ENCODE peak calls at places on chromosomes 13 and 19, in four cellular contexts. One of them, this sample, is unnamed.

GRCh38 chr13:44410328-44410859 is 36.8 kb downstream of the SERP2 start:
- DNase-seq in fibroblast of the aortic adventitia: no peak
- DNase-seq in WERI-Rb-1: no peak
- DNase-seq in choroid plexus epithelial cell: no peak
- DNase-seq in this sample: no peak

GRCh38 chr19:50896591-50897190 is 14.5 kb downstream of the KLK4 start:
- DNase-seq in fibroblast of the aortic adventitia: peak
- DNase-seq in WERI-Rb-1: peak
- DNase-seq in choroid plexus epithelial cell: peak
- DNase-seq in this sample: peak

GRCh38 chr13:98214008-98214643 is 37.1 kb upstream of the RNF113B start:
- DNase-seq in fibroblast of the aortic adventitia: peak
- DNase-seq in WERI-Rb-1: peak
- DNase-seq in choroid plexus epithelial cell: peak
- DNase-seq in this sample: peak

GRCh38 chr19:920051-920857 is 3.1 kb downstream of the KISS1R start:
- DNase-seq in fibroblast of the aortic adventitia: peak
- DNase-seq in WERI-Rb-1: peak
- DNase-seq in choroid plexus epithelial cell: no peak
- DNase-seq in this sample: no peak

GRCh38 chr19:30785728-30786127 is 413.5 kb downstream of the ZNF536 start:
- DNase-seq in fibroblast of the aortic adventitia: peak
- DNase-seq in WERI-Rb-1: peak
- DNase-seq in choroid plexus epithelial cell: peak
- DNase-seq in this sample: no peak

GRCh38 chr13:54357284-54357933 is 1328.8 kb downstream of the OLFM4 start:
- DNase-seq in fibroblast of the aortic adventitia: no peak
- DNase-seq in WERI-Rb-1: peak
- DNase-seq in choroid plexus epithelial cell: no peak
- DNase-seq in this sample: no peak

GRCh38 chr19:2983351-2984195 is 6.2 kb downstream of the TLE6 start:
- DNase-seq in fibroblast of the aortic adventitia: peak
- DNase-seq in WERI-Rb-1: peak
- DNase-seq in choroid plexus epithelial cell: peak
- DNase-seq in this sample: peak

GRCh38 chr13:107407074-107407473 is 808.3 kb downstream of the LIG4 start:
- DNase-seq in fibroblast of the aortic adventitia: no peak
- DNase-seq in WERI-Rb-1: no peak
- DNase-seq in choroid plexus epithelial cell: no peak
- DNase-seq in this sample: no peak

GRCh38 chr13:75993246-75993645 is 357.1 kb downstream of the LMO7 start:
- DNase-seq in fibroblast of the aortic adventitia: no peak
- DNase-seq in WERI-Rb-1: no peak
- DNase-seq in choroid plexus epithelial cell: no peak
- DNase-seq in this sample: no peak

GRCh38 chr13:43195551-43195950 is 172.2 kb downstream of the DNAJC15 start:
- DNase-seq in fibroblast of the aortic adventitia: no peak
- DNase-seq in WERI-Rb-1: no peak
- DNase-seq in choroid plexus epithelial cell: peak
- DNase-seq in this sample: peak

GRCh38 chr19:1663854-1664253 is 11.4 kb upstream of the TCF3 start:
- DNase-seq in fibroblast of the aortic adventitia: no peak
- DNase-seq in WERI-Rb-1: peak
- DNase-seq in choroid plexus epithelial cell: no peak
- DNase-seq in this sample: no peak

GRCh38 chr19:17721821-17722220 is 2.5 kb downstream of the MAP1S start:
- DNase-seq in fibroblast of the aortic adventitia: no peak
- DNase-seq in WERI-Rb-1: no peak
- DNase-seq in choroid plexus epithelial cell: peak
- DNase-seq in this sample: peak

GRCh38 chr13:73693215-73693614 is 441.0 kb downstream of the KLF12 start:
- DNase-seq in fibroblast of the aortic adventitia: peak
- DNase-seq in WERI-Rb-1: no peak
- DNase-seq in choroid plexus epithelial cell: peak
- DNase-seq in this sample: no peak

GRCh38 chr19:3459322-3459881 is 20.9 kb downstream of the SMIM24 start:
- DNase-seq in fibroblast of the aortic adventitia: peak
- DNase-seq in WERI-Rb-1: no peak
- DNase-seq in choroid plexus epithelial cell: peak
- DNase-seq in this sample: no peak

GRCh38 chr19:55649579-55650557 is 1.9 kb downstream of the CCDC106 start:
- DNase-seq in fibroblast of the aortic adventitia: no peak
- DNase-seq in WERI-Rb-1: no peak
- DNase-seq in choroid plexus epithelial cell: no peak
- DNase-seq in this sample: no peak

GRCh38 chr13:110307697-110308376 is 753 bp downstream of the COL4A2 start:
- DNase-seq in fibroblast of the aortic adventitia: peak
- DNase-seq in WERI-Rb-1: peak
- DNase-seq in choroid plexus epithelial cell: peak
- DNase-seq in this sample: no peak

GRCh38 chr19:16372065-16372915 is 47.7 kb downstream of the KLF2 start:
- DNase-seq in fibroblast of the aortic adventitia: no peak
- DNase-seq in WERI-Rb-1: no peak
- DNase-seq in choroid plexus epithelial cell: no peak
- DNase-seq in this sample: no peak

GRCh38 chr13:78610381-78610883 is 7.1 kb upstream of the POU4F1 start:
- DNase-seq in fibroblast of the aortic adventitia: peak
- DNase-seq in WERI-Rb-1: no peak
- DNase-seq in choroid plexus epithelial cell: peak
- DNase-seq in this sample: peak

GRCh38 chr13:112931028-112931934 is 37.7 kb upstream of the MCF2L start:
- DNase-seq in fibroblast of the aortic adventitia: peak
- DNase-seq in WERI-Rb-1: peak
- DNase-seq in choroid plexus epithelial cell: peak
- DNase-seq in this sample: peak

GRCh38 chr13:29535663-29536655 is 59.5 kb downstream of the SLC7A1 start:
- DNase-seq in fibroblast of the aortic adventitia: no peak
- DNase-seq in WERI-Rb-1: no peak
- DNase-seq in choroid plexus epithelial cell: no peak
- DNase-seq in this sample: no peak

GRCh38 chr19:4575978-4576933 is 16.8 kb upstream of the SEMA6B start:
- DNase-seq in fibroblast of the aortic adventitia: peak
- DNase-seq in WERI-Rb-1: peak
- DNase-seq in choroid plexus epithelial cell: peak
- DNase-seq in this sample: peak

GRCh38 chr13:99086149-99086868 is 108.4 kb upstream of the DOCK9 start:
- DNase-seq in fibroblast of the aortic adventitia: peak
- DNase-seq in WERI-Rb-1: peak
- DNase-seq in choroid plexus epithelial cell: peak
- DNase-seq in this sample: peak

GRCh38 chr13:111472559-111473460 is 152.4 kb downstream of the TEX29 start:
- DNase-seq in fibroblast of the aortic adventitia: no peak
- DNase-seq in WERI-Rb-1: no peak
- DNase-seq in choroid plexus epithelial cell: no peak
- DNase-seq in this sample: no peak

GRCh38 chr13:45391926-45392325 is 26.2 kb downstream of the SLC25A30 start:
- DNase-seq in fibroblast of the aortic adventitia: no peak
- DNase-seq in WERI-Rb-1: no peak
- DNase-seq in choroid plexus epithelial cell: no peak
- DNase-seq in this sample: no peak

GRCh38 chr19:32220951-32221350 is 124.5 kb upstream of the ZNF507 start:
- DNase-seq in fibroblast of the aortic adventitia: no peak
- DNase-seq in WERI-Rb-1: no peak
- DNase-seq in choroid plexus epithelial cell: no peak
- DNase-seq in this sample: no peak

GRCh38 chr19:14440049-14440448 is 6.9 kb downstream of the PKN1 start:
- DNase-seq in fibroblast of the aortic adventitia: no peak
- DNase-seq in WERI-Rb-1: no peak
- DNase-seq in choroid plexus epithelial cell: peak
- DNase-seq in this sample: no peak

GRCh38 chr13:36981156-36981743 is 17.9 kb downstream of the ALG5 start:
- DNase-seq in fibroblast of the aortic adventitia: peak
- DNase-seq in WERI-Rb-1: no peak
- DNase-seq in choroid plexus epithelial cell: peak
- DNase-seq in this sample: peak

GRCh38 chr19:31066385-31066784 is 282.9 kb downstream of the TSHZ3 start:
- DNase-seq in fibroblast of the aortic adventitia: no peak
- DNase-seq in WERI-Rb-1: no peak
- DNase-seq in choroid plexus epithelial cell: peak
- DNase-seq in this sample: peak

GRCh38 chr19:17526922-17527321 is 15.5 kb downstream of the PGLS start:
- DNase-seq in fibroblast of the aortic adventitia: no peak
- DNase-seq in WERI-Rb-1: no peak
- DNase-seq in choroid plexus epithelial cell: no peak
- DNase-seq in this sample: no peak

GRCh38 chr13:83057119-83057518 is 825.2 kb downstream of the SLITRK1 start:
- DNase-seq in fibroblast of the aortic adventitia: peak
- DNase-seq in WERI-Rb-1: no peak
- DNase-seq in choroid plexus epithelial cell: peak
- DNase-seq in this sample: no peak

GRCh38 chr13:77732287-77732686 is 34.8 kb downstream of the SLAIN1 start:
- DNase-seq in fibroblast of the aortic adventitia: no peak
- DNase-seq in WERI-Rb-1: no peak
- DNase-seq in choroid plexus epithelial cell: no peak
- DNase-seq in this sample: no peak

GRCh38 chr19:12646551-12646950 is 20.0 kb downstream of the MAN2B1 start:
- DNase-seq in fibroblast of the aortic adventitia: no peak
- DNase-seq in WERI-Rb-1: no peak
- DNase-seq in choroid plexus epithelial cell: no peak
- DNase-seq in this sample: no peak

GRCh38 chr13:43285891-43286602 is 262.7 kb downstream of the DNAJC15 start:
- DNase-seq in fibroblast of the aortic adventitia: peak
- DNase-seq in WERI-Rb-1: no peak
- DNase-seq in choroid plexus epithelial cell: peak
- DNase-seq in this sample: no peak

GRCh38 chr19:15538774-15539173 is 30.4 kb downstream of the CYP4F22 start:
- DNase-seq in fibroblast of the aortic adventitia: peak
- DNase-seq in WERI-Rb-1: no peak
- DNase-seq in choroid plexus epithelial cell: peak
- DNase-seq in this sample: peak

GRCh38 chr19:13079542-13079986 is 23.1 kb downstream of the LYL1 start:
- DNase-seq in fibroblast of the aortic adventitia: peak
- DNase-seq in WERI-Rb-1: no peak
- DNase-seq in choroid plexus epithelial cell: peak
- DNase-seq in this sample: peak

GRCh38 chr13:79306650-79307049 is 99.4 kb downstream of the RBM26 start:
- DNase-seq in fibroblast of the aortic adventitia: no peak
- DNase-seq in WERI-Rb-1: no peak
- DNase-seq in choroid plexus epithelial cell: no peak
- DNase-seq in this sample: no peak

GRCh38 chr19:340620-341385 is 3.8 kb downstream of the MIER2 start:
- DNase-seq in fibroblast of the aortic adventitia: no peak
- DNase-seq in WERI-Rb-1: no peak
- DNase-seq in choroid plexus epithelial cell: no peak
- DNase-seq in this sample: no peak

GRCh38 chr13:93224545-93224944 is 2.1 kb upstream of the GPC6 start:
- DNase-seq in fibroblast of the aortic adventitia: peak
- DNase-seq in WERI-Rb-1: no peak
- DNase-seq in choroid plexus epithelial cell: peak
- DNase-seq in this sample: no peak

GRCh38 chr13:24407844-24408243 is 98.5 kb downstream of the C1QTNF9 start:
- DNase-seq in fibroblast of the aortic adventitia: no peak
- DNase-seq in WERI-Rb-1: no peak
- DNase-seq in choroid plexus epithelial cell: no peak
- DNase-seq in this sample: no peak
- TF ChIP-seq CTCF in fibroblast of the aortic adventitia: no peak
- TF ChIP-seq CTCF in WERI-Rb-1: peak
- TF ChIP-seq CTCF in choroid plexus epithelial cell: no peak
- TF ChIP-seq CTCF in this sample: no peak

DNA sequence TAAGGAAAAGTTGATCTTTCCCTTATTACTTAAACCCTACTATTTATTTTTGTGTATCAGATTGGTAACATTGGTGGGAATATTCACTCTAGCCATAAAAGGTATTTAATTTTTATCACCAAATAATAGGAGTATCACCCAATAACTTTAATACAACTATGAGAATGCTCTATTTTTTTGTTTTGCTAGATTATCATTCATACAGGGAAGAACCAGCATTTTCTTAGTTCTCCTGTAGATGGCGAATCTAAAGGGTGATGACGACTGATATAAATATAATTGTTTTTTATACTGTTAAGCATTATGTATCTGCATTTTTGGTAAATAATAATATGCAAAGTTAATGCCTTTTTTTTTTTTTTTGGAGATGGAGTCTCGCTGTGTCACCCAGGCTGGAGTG is 7.9 kb upstream of the FRY start:
- DNase-seq in fibroblast of the aortic adventitia: no peak
- DNase-seq in WERI-Rb-1: no peak
- DNase-seq in choroid plexus epithelial cell: peak
- DNase-seq in this sample: no peak
- TF ChIP-seq CTCF in fibroblast of the aortic adventitia: peak
- TF ChIP-seq CTCF in WERI-Rb-1: no peak
- TF ChIP-seq CTCF in choroid plexus epithelial cell: peak
- TF ChIP-seq CTCF in this sample: no peak

GRCh38 chr13:81540777-81541176 is 1199.9 kb upstream of the SPRY2 start:
- DNase-seq in fibroblast of the aortic adventitia: no peak
- DNase-seq in WERI-Rb-1: no peak
- DNase-seq in choroid plexus epithelial cell: peak
- DNase-seq in this sample: peak
- TF ChIP-seq CTCF in fibroblast of the aortic adventitia: no peak
- TF ChIP-seq CTCF in WERI-Rb-1: no peak
- TF ChIP-seq CTCF in choroid plexus epithelial cell: peak
- TF ChIP-seq CTCF in this sample: peak

DNA sequence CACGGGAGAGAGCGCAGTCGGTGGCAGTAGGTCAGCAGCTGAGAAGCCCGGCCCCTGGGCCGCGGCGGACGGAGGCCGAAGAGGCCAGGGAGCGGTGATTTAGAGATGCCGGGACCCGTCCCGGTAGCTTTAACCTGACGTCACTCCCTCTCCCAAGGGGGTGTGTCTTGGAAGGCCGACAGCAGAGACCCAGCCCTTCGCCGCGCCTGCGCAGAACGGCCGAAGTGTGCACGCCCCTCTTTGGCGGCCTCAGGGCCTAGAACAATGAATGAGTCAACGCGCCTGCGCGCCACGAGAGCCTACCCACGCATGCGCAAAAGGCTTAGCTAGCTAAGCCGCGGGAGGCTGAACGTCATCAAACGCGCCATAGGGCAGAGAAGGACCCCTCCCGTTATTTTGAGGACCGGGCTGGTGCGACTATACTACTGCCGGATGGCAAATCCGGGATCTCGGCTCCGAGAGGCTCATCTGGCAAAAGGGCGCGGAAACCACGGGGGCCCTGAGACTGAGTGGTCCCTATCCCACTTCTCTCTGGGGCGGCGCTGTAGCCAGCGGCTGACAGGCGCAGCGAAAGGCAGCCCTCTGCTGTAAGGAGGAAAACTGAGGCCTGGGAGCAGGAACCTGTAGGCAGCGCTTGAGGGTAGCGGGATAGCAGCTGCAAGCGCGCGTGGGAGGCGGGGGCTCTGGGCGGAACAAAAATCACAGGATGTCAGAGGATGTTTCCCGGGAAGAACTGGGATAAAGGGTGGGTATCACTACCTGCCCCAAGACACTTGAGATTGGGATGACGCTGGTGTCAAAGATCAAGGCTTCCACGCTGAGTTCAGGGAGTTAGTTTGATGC is at the start of the genes IRGQ and ZNF576:
- DNase-seq in fibroblast of the aortic adventitia: peak
- DNase-seq in WERI-Rb-1: peak
- DNase-seq in choroid plexus epithelial cell: peak
- DNase-seq in this sample: peak
- TF ChIP-seq CTCF in fibroblast of the aortic adventitia: no peak
- TF ChIP-seq CTCF in WERI-Rb-1: peak
- TF ChIP-seq CTCF in choroid plexus epithelial cell: peak
- TF ChIP-seq CTCF in this sample: no peak

GRCh38 chr19:41930926-41931592 is 2.8 kb upstream of the ERFL start:
- DNase-seq in fibroblast of the aortic adventitia: no peak
- DNase-seq in WERI-Rb-1: peak
- DNase-seq in choroid plexus epithelial cell: no peak
- DNase-seq in this sample: no peak
- TF ChIP-seq CTCF in fibroblast of the aortic adventitia: peak
- TF ChIP-seq CTCF in WERI-Rb-1: peak
- TF ChIP-seq CTCF in choroid plexus epithelial cell: peak
- TF ChIP-seq CTCF in this sample: peak

GRCh38 chr13:49844191-49844590 is 51.7 kb upstream of the KPNA3 start:
- DNase-seq in fibroblast of the aortic adventitia: no peak
- DNase-seq in WERI-Rb-1: no peak
- DNase-seq in choroid plexus epithelial cell: no peak
- DNase-seq in this sample: no peak
- TF ChIP-seq CTCF in fibroblast of the aortic adventitia: no peak
- TF ChIP-seq CTCF in WERI-Rb-1: no peak
- TF ChIP-seq CTCF in choroid plexus epithelial cell: no peak
- TF ChIP-seq CTCF in this sample: no peak

This sample was measured in bronchial epithelial cell.